ENCODE peak calls at places on chromosomes 1 and 21, in six cellular contexts. M, O, I, W, D and U are unnamed samples.

GRCh38 chr1:31748265-31748859 is 15.8 kb downstream of the ADGRB2 start:
- DNase-seq in M (no peak), O (no peak), I (no peak), W (no peak), D (no peak), U (no peak)

GRCh38 chr1:56578963-56579875 is at the start of gene PLPP3:
- DNase-seq in M (peak), O (peak), I (peak), W (no peak), D (peak), U (peak)

GRCh38 chr1:170321113-170321512 is 175.4 kb downstream of the NTMT2 start:
- DNase-seq in M (no peak), O (no peak), I (no peak), W (no peak), D (peak), U (no peak)

GRCh38 chr1:99707535-99708142 is 58.8 kb downstream of the FRRS1 start:
- DNase-seq in M (peak), O (peak), I (peak), W (no peak), D (peak), U (peak)

GRCh38 chr1:36707221-36707620 is 224.5 kb upstream of the CSF3R start:
- DNase-seq in M (no peak), O (no peak), I (peak), W (no peak), D (no peak), U (no peak)

GRCh38 chr1:10253755-10254154 is 43.4 kb downstream of the KIF1B start:
- DNase-seq in M (peak), O (peak), I (peak), W (no peak), D (peak), U (no peak)

GRCh38 chr1:200302893-200303250 is 107.0 kb downstream of the ZNF281 start:
- DNase-seq in M (peak), O (no peak), I (no peak), W (no peak), D (no peak), U (peak)

GRCh38 chr1:214493126-214493796 is 58.1 kb downstream of the PTPN14 start:
- DNase-seq in M (no peak), O (no peak), I (no peak), W (no peak), D (peak), U (no peak)

GRCh38 chr21:43992121-43992520 is 20.0 kb upstream of the TRAPPC10 start:
- DNase-seq in M (no peak), O (no peak), I (no peak), W (no peak), D (no peak), U (no peak)

GRCh38 chr1:162689745-162690671 is 57.7 kb downstream of the DDR2 start:
- DNase-seq in M (no peak), O (no peak), I (no peak), W (no peak), D (no peak), U (no peak)

GRCh38 chr1:155324717-155325595 is 4.3 kb downstream of the RUSC1 start:
- DNase-seq in M (peak), O (no peak), I (peak), W (no peak), D (peak), U (peak)

GRCh38 chr1:219422811-219423598 is 189.9 kb downstream of the ZC3H11B start:
- DNase-seq in M (no peak), O (no peak), I (no peak), W (no peak), D (peak), U (no peak)

GRCh38 chr21:34642211-34643075 is 26.4 kb upstream of the CLIC6 start:
- DNase-seq in M (no peak), O (no peak), I (no peak), W (peak), D (peak), U (no peak)

GRCh38 chr1:68204965-68205630 is 27.2 kb downstream of the WLS start:
- DNase-seq in M (no peak), O (no peak), I (no peak), W (no peak), D (no peak), U (no peak)

GRCh38 chr1:20988030-20988825 is 188.5 kb downstream of the EIF4G3 start:
- DNase-seq in M (no peak), O (no peak), I (no peak), W (no peak), D (no peak), U (no peak)

GRCh38 chr1:232568331-232568852 is 61.5 kb downstream of the SIPA1L2 start:
- DNase-seq in M (no peak), O (no peak), I (no peak), W (no peak), D (no peak), U (peak)

GRCh38 chr1:61536722-61537121 is 188.2 kb downstream of the TM2D1 start:
- DNase-seq in M (no peak), O (no peak), I (no peak), W (no peak), D (no peak), U (no peak)